ENCODE peak calls at places on chromosomes 5 and 9, in ten cellular contexts. L, W, X, Q, E, T, D, N, F and G are unnamed samples. For H3K4me1, the result is how much of the 10 kb centered on the place peaks cover.

GRCh38 chr9:96338299-96338698 is 36.3 kb upstream of the HSD17B3 start:
- DNase-seq in N (no peak), L (no peak), T (no peak), Q (no peak), F (no peak), D (no peak), W (no peak), E (no peak), X (no peak), G (no peak)

GRCh38 chr5:4977421-4977820 is 162.7 kb upstream of the ADAMTS16 start:
- DNase-seq in W (no peak), D (no peak), F (no peak), Q (no peak), T (no peak), N (no peak), X (no peak), L (no peak), E (no peak), G (no peak)

GRCh38 chr5:121963409-121963808 is 1.6 kb downstream of the SRFBP1 start:
- DNase-seq in E (no peak), N (no peak), L (no peak), X (no peak), T (no peak), W (no peak), F (no peak), Q (no peak), D (no peak), G (no peak)

GRCh38 chr5:174187481-174187880 is 142.0 kb downstream of the NSG2 start:
- DNase-seq in W (no peak), X (no peak), T (no peak), F (no peak), D (no peak), L (no peak), N (no peak), Q (no peak), E (no peak), G (peak)

GRCh38 chr5:83471405-83472212 is at the start of gene VCAN:
- DNase-seq in X (no peak), L (no peak), Q (no peak), E (no peak), N (no peak), D (peak), F (no peak), T (peak), W (peak), G (peak)

GRCh38 chr9:133419005-133419404 is 1.2 kb upstream of the REXO4 start:
- DNase-seq in W (no peak), X (no peak), E (no peak), Q (no peak), T (no peak), L (no peak), D (peak), F (no peak), N (no peak), G (no peak)

GRCh38 chr5:159331099-159331973 is 1.0 kb upstream of the IL12B start:
- DNase-seq in X (no peak), Q (no peak), W (peak), L (no peak), D (peak), E (peak), F (peak), N (no peak), T (peak), G (peak)

GRCh38 chr5:179833056-179833708 is 12.5 kb downstream of the SQSTM1 start:
- DNase-seq in X (no peak), L (no peak), N (no peak), E (no peak), T (no peak), Q (no peak), F (no peak), D (no peak), W (no peak), G (no peak)

GRCh38 chr5:90264930-90265857 is 144.4 kb downstream of the CETN3 start:
- DNase-seq in F (peak), X (peak), D (peak), W (peak), T (peak), Q (peak), L (no peak), N (no peak), E (peak), G (peak)

GRCh38 chr9:126052791-126053190 is 273.8 kb upstream of the MVB12B start:
- DNase-seq in T (no peak), W (no peak), Q (no peak), D (no peak), L (no peak), E (no peak), F (no peak), X (no peak), N (no peak), G (no peak)

GRCh38 chr5:38607396-38607795 is 51.0 kb upstream of the LIFR start:
- DNase-seq in Q (no peak), T (no peak), L (no peak), W (no peak), D (no peak), N (peak), X (no peak), E (no peak), F (no peak), G (no peak)

GRCh38 chr9:14895806-14896205 is 14.4 kb downstream of the FREM1 start:
- DNase-seq in T (no peak), D (peak), E (no peak), Q (no peak), F (no peak), N (peak), W (no peak), X (no peak), L (no peak), G (no peak)

GRCh38 chr9:114169940-114170791 is 14.8 kb downstream of the COL27A1 start:
- DNase-seq in L (no peak), W (no peak), E (no peak), X (no peak), T (no peak), D (no peak), N (no peak), F (no peak), Q (no peak), G (no peak)

GRCh38 chr9:72477862-72478564 is 43.4 kb upstream of the TMC1 start:
- DNase-seq in W (peak), L (no peak), D (peak), T (no peak), F (no peak), N (peak), X (no peak), Q (peak), E (peak), G (no peak)

GRCh38 chr5:176822426-176823075 is 12.2 kb downstream of the UNC5A start:
- DNase-seq in T (no peak), D (no peak), N (peak), E (no peak), L (no peak), F (no peak), X (no peak), Q (no peak), W (no peak), G (no peak)

GRCh38 chr9:134700636-134701350 is 59.2 kb downstream of the COL5A1 start:
- DNase-seq in T (no peak), D (peak), X (no peak), L (no peak), Q (no peak), N (no peak), W (no peak), F (no peak), E (no peak), G (no peak)

GRCh38 chr5:137563646-137564474 is 64.7 kb upstream of the SPOCK1 start:
- DNase-seq in L (no peak), T (peak), X (no peak), Q (no peak), E (no peak), D (peak), F (no peak), N (no peak), W (no peak), G (no peak)

GRCh38 chr5:59218424-59219045 is 635.7 kb downstream of the RAB3C start:
- DNase-seq in W (no peak), D (no peak), X (no peak), E (no peak), N (no peak), F (no peak), Q (peak), T (no peak), L (no peak), G (no peak)

GRCh38 chr5:149895416-149896345 is 48.9 kb downstream of the PDE6A start:
- DNase-seq in W (no peak), D (peak), F (no peak), T (no peak), N (no peak), E (no peak), L (no peak), Q (no peak), X (no peak), G (no peak)

GRCh38 chr5:138662599-138662998 is 87.4 kb upstream of the HSPA9 start:
- DNase-seq in F (peak), W (no peak), E (no peak), N (no peak), T (no peak), D (no peak), Q (no peak), X (no peak), L (no peak), G (no peak)

GRCh38 chr9:93306081-93306480 is 122.1 kb downstream of the WNK2 start:
- DNase-seq in Q (no peak), L (peak), X (no peak), N (no peak), W (no peak), T (no peak), F (no peak), D (no peak), E (peak), G (no peak)

GRCh38 chr9:2496934-2497333 is 124.7 kb upstream of the VLDLR start:
- DNase-seq in N (no peak), D (no peak), W (no peak), E (no peak), T (no peak), L (no peak), X (no peak), F (no peak), Q (no peak), G (no peak)

GRCh38 chr5:134917070-134917831 is 12.3 kb downstream of the PCBD2 start:
- DNase-seq in Q (peak), F (no peak), L (no peak), X (peak), W (no peak), N (no peak), D (no peak), T (no peak), E (no peak), G (no peak)

GRCh38 chr5:69331528-69332445 is 814 bp downstream of the CCDC125 start:
- DNase-seq in E (peak), L (no peak), D (peak), W (no peak), X (no peak), T (no peak), F (no peak), N (peak), Q (peak), G (no peak)

GRCh38 chr5:58056546-58056945 is 403.3 kb downstream of the PLK2 start:
- DNase-seq in F (no peak), W (no peak), E (no peak), Q (no peak), L (no peak), T (no peak), N (no peak), D (no peak), X (no peak), G (no peak)

GRCh38 chr9:5696884-5697283 is 68.0 kb downstream of the RIC1 start:
- DNase-seq in N (no peak), X (no peak), W (no peak), E (no peak), L (no peak), Q (no peak), F (no peak), D (no peak), T (no peak), G (no peak)

GRCh38 chr5:107217721-107218130 is 453.0 kb downstream of the EFNA5 start:
- DNase-seq in X (no peak), F (no peak), Q (no peak), W (no peak), D (peak), N (peak), T (no peak), L (peak), E (no peak), G (peak)

GRCh38 chr9:110880123-110880522 is 158.1 kb downstream of the LPAR1 start:
- DNase-seq in L (no peak), D (no peak), E (no peak), W (no peak), F (no peak), X (no peak), N (no peak), T (no peak), Q (no peak), G (no peak)

GRCh38 chr9:116223926-116224325 is 70.3 kb downstream of the PAPPA start:
- DNase-seq in F (no peak), T (no peak), Q (no peak), X (no peak), E (no peak), N (no peak), W (no peak), D (no peak), L (no peak), G (no peak)

GRCh38 chr9:134159566-134160245 is 4.7 kb downstream of the RNU6ATAC start:
- DNase-seq in E (no peak), W (no peak), D (no peak), N (no peak), L (no peak), T (no peak), X (no peak), Q (no peak), F (no peak), G (no peak)

DNA sequence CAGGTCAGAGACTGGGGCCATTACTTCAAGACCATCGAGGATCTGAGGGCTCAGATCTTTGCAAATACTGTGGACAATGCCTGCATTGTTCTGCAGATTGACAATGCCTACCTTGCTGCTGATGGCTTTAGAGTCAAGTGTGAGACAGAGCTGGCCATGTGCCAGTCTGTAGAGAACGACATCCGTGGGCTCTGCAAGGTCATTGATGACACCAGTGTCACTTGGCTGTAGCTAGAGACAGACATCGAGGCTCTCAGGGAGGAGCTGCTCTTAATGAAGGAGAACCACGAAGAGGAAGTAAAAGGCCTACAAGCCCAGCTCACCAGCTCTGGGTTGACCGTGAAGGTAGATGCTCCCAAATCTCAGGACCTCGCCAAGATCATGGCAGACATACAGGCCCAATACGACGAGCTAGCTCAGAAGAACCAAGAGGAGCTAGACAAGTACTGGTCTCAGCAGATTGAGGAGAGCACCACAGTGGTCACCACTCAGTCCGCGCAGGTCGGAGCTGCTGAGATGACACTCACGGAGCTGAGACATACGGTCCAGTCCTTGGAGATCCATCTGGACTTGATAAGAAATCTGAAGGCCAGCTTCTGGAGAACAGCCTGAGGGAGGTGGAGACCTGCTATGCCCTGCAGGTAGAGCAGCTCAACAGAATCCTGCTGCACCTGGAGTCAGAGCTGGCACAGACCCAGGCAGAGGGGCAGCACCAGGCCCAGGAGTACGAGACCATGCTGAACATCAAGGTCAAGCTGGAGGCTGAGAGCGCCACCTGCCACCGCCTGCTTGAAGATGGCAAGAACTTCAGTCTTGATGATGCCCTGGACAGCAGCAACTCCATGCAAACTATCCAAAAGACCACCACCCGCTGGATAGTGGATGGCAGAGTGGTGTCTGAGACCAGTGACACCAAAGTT is 9.3 kb downstream of the NIPBL start:
- DNase-seq in L (no peak), W (no peak), Q (no peak), E (no peak), X (no peak), D (no peak), N (no peak), T (no peak), F (no peak), G (no peak)
- H3K4me1 ChIP-seq in L (half or more), W (under half), Q (under half), E (half or more), X (under half), D (under half), N (under half), T (under half), F (half or more), G (under half)

DNA sequence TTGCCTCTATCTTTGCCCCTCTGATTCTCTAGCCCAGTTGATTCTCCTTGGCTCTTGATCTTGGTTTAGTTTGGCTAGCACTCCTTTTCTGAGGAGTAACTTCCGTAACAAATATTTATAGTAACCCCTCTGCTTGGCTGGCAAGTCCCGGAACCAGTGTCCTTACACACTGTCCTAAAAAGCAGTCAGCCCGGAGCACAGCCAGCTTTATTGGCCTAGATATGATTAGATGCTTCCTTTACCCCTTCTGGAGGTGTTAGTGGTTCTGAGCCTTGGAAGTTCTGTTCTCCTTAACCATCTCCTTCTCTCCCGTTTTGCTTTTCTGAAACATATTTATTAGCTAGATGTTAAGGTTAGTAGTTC is 17.0 kb upstream of the MSMP start:
- DNase-seq in D (no peak), Q (no peak), W (no peak), T (no peak), X (no peak), E (peak), N (no peak), F (no peak), L (no peak), G (peak)
- H3K4me1 ChIP-seq in D (under half), Q (under half), W (under half), T (under half), X (under half), E (under half), N (under half), F (under half), L (under half), G (under half)

GRCh38 chr9:128097156-128098016 is 29.4 kb downstream of the SLC25A25 start:
- DNase-seq in L (no peak), D (no peak), Q (no peak), N (no peak), F (no peak), X (no peak), E (no peak), W (no peak), T (no peak), G (no peak)
- H3K4me1 ChIP-seq in L (half or more), D (under half), Q (half or more), N (under half), F (half or more), X (under half), E (half or more), W (under half), T (half or more), G (half or more)

GRCh38 chr5:155270737-155271136 is 257.2 kb downstream of the KIF4B start:
- DNase-seq in L (no peak), F (no peak), Q (no peak), X (no peak), D (peak), T (no peak), N (no peak), W (no peak), E (no peak), G (no peak)

GRCh38 chr5:155263381-155263780 is 249.8 kb downstream of the KIF4B start:
- DNase-seq in X (no peak), L (no peak), N (no peak), E (no peak), Q (no peak), F (no peak), W (no peak), D (peak), T (no peak), G (no peak)

GRCh38 chr5:155264809-155265208 is 251.3 kb downstream of the KIF4B start:
- DNase-seq in W (no peak), T (no peak), E (no peak), L (no peak), N (no peak), X (no peak), Q (no peak), F (no peak), D (no peak), G (no peak)

GRCh38 chr5:155274484-155274883 is 260.9 kb downstream of the KIF4B start:
- DNase-seq in X (no peak), F (no peak), N (no peak), L (no peak), E (no peak), D (no peak), Q (no peak), T (no peak), W (no peak), G (no peak)

GRCh38 chr5:155268770-155269425 is 255.3 kb downstream of the KIF4B start:
- DNase-seq in E (no peak), X (no peak), T (no peak), W (no peak), D (no peak), F (no peak), N (no peak), L (no peak), Q (no peak), G (no peak)
- H3K4me1 ChIP-seq in E (under half), X (under half), T (under half), W (under half), D (under half), F (under half), N (under half), L (under half), Q (under half), G (under half)

DNA sequence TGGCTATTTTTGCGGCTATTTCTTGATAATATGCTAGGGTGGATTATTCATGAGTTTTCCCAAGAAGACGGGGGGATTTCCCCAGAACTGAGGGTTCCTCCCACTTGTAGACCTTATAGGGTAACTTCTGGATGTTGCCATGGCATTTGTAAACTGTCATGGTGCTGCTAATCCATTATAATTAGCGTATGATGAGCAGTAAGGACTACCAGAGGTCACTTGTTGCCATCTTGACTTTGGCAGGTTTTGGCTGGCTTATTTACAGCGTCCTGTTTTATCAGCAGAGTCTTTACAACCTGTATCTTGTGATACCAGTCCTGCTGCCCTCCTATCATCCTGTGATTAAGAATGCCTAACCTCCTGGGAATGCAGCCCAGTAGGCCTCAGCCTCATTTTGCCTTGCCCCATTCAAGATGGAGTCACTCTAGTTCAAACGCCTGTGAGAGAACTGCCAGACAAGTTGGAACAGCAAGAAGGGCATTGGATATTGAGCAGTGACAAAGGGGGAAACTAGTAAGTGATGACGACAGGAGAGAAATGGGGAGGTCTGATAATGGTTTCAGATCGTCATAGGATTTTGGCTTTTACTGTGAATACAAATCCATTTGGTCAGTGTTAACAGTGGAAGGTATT is 34.2 kb downstream of the MTRR start:
- DNase-seq in N (no peak), F (no peak), Q (no peak), D (no peak), L (no peak), E (no peak), W (no peak), X (no peak), T (no peak), G (no peak)
- H3K4me1 ChIP-seq in N (under half), F (under half), Q (under half), D (under half), L (under half), E (under half), W (under half), X (under half), T (under half), G (under half)

DNA sequence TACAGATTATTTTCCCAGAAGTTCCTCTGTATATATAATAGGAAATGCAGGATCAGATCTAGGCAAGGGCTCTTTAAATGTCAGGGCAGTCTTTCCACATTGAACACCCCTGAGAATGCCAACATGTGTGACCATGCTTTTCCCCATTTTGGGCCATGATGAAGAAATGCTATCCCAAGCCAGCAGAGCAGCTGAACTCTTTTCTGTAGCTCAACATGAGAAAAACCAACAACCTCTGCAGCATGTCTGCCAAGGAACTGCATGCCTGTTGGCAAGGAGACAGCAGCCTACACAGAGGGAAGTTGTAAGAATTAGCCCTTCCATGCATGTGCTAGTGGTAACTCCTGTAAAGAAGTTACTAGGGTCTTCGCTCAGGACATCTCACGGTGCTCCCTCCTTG is 9.5 kb upstream of the IFNK start:
- DNase-seq in L (no peak), D (no peak), Q (no peak), E (peak), T (peak), F (no peak), X (no peak), N (no peak), W (no peak), G (peak)
- H3K4me1 ChIP-seq in L (under half), D (under half), Q (under half), E (under half), T (under half), F (under half), X (under half), N (under half), W (under half), G (under half)